ENCODE peak calls at places on chromosomes 2 and 18, in nine cellular contexts. N, V, S, F, P, Q, J, T and X are unnamed samples.

GRCh38 chr2:205188516-205189138 is 493.7 kb upstream of the NRP2 start:
- DNase-seq in S (no peak), N (peak), Q (no peak), P (no peak), F (peak), J (no peak), T (no peak), V (peak), X (no peak)

GRCh38 chr2:7030810-7031209 is 113.6 kb downstream of the RNF144A start:
- DNase-seq in J (no peak), S (no peak), N (no peak), V (no peak), T (no peak), Q (no peak), F (no peak), P (no peak), X (no peak)

GRCh38 chr2:230932556-230933511 is 7.8 kb upstream of the GPR55 start:
- DNase-seq in F (no peak), Q (no peak), V (peak), J (no peak), S (no peak), P (no peak), T (no peak), N (peak), X (no peak)

GRCh38 chr2:174342600-174343342 is 8.0 kb downstream of the SP9 start:
- DNase-seq in S (peak), V (no peak), F (no peak), N (no peak), J (peak), T (no peak), P (no peak), Q (no peak), X (no peak)

GRCh38 chr2:184312970-184313369 is 285.4 kb upstream of the ZNF804A start:
- DNase-seq in S (no peak), F (no peak), P (no peak), V (no peak), N (no peak), T (no peak), J (no peak), Q (no peak), X (no peak)

GRCh38 chr18:32891797-32892196 is 119.0 kb upstream of the KLHL14 start:
- DNase-seq in S (no peak), Q (no peak), V (no peak), P (no peak), J (no peak), F (no peak), N (no peak), T (no peak), X (no peak)

GRCh38 chr2:133862400-133862977 is 294.2 kb upstream of the NCKAP5 start:
- DNase-seq in N (no peak), Q (no peak), S (no peak), T (no peak), P (no peak), V (no peak), F (peak), J (no peak), X (no peak)

GRCh38 chr2:14551069-14551468 is 81.4 kb upstream of the LRATD1 start:
- DNase-seq in F (no peak), S (no peak), V (no peak), P (no peak), N (no peak), T (no peak), Q (no peak), J (no peak), X (no peak)

GRCh38 chr2:120262761-120263428 is 10.2 kb downstream of the RALB start:
- DNase-seq in T (no peak), S (no peak), N (no peak), V (peak), J (no peak), F (no peak), P (no peak), Q (no peak), X (no peak)

GRCh38 chr2:186612555-186613440 is 22.9 kb downstream of the ITGAV start:
- DNase-seq in T (no peak), Q (no peak), P (no peak), V (no peak), J (no peak), S (no peak), F (no peak), N (no peak), X (no peak)

GRCh38 chr2:186308347-186308746 is 177.7 kb upstream of the ZC3H15 start:
- DNase-seq in F (peak), V (no peak), N (no peak), P (no peak), S (no peak), J (no peak), T (no peak), Q (no peak), X (no peak)

GRCh38 chr2:66790651-66791181 is 355.8 kb downstream of the MEIS1 start:
- DNase-seq in Q (no peak), J (no peak), T (no peak), F (no peak), P (no peak), S (no peak), N (peak), V (peak), X (peak)

GRCh38 chr18:23330423-23330822 is 122.7 kb upstream of the RIOK3 start:
- DNase-seq in T (no peak), N (no peak), J (no peak), V (no peak), Q (no peak), S (no peak), P (no peak), F (no peak), X (no peak)

GRCh38 chr2:231764752-231765151 is 16.3 kb downstream of the PDE6D start:
- DNase-seq in S (no peak), V (no peak), Q (no peak), N (no peak), F (no peak), J (no peak), T (peak), P (no peak), X (peak)

GRCh38 chr2:126860395-126860794 is 38.3 kb upstream of the TEX51 start:
- DNase-seq in F (no peak), N (no peak), T (no peak), S (no peak), P (no peak), J (no peak), Q (no peak), V (no peak), X (no peak)

GRCh38 chr2:217054791-217055190 is 194.9 kb upstream of the TNP1 start:
- DNase-seq in V (no peak), J (no peak), Q (no peak), N (no peak), S (no peak), P (no peak), F (peak), T (no peak), X (no peak)

GRCh38 chr2:239830066-239830717 is 194.9 kb downstream of the NDUFA10 start:
- DNase-seq in T (no peak), Q (no peak), S (no peak), N (no peak), V (no peak), P (no peak), J (no peak), F (no peak), X (no peak)

GRCh38 chr2:72149556-72150156 is 2.0 kb upstream of the CYP26B1 start:
- DNase-seq in J (no peak), F (no peak), N (no peak), Q (no peak), P (no peak), V (no peak), S (no peak), T (no peak), X (no peak)

GRCh38 chr18:61957801-61958516 is 65.2 kb upstream of the RNF152 start:
- DNase-seq in F (peak), J (no peak), Q (no peak), P (no peak), T (no peak), V (no peak), S (no peak), N (no peak), X (no peak)

GRCh38 chr2:218323526-218324472 is 31.5 kb upstream of the TMBIM1 start:
- DNase-seq in Q (no peak), S (no peak), V (peak), J (no peak), F (peak), N (peak), T (peak), P (no peak), X (peak)

GRCh38 chr2:234304945-234305344 is 191.9 kb downstream of the ARL4C start:
- DNase-seq in T (peak), V (peak), S (no peak), F (peak), P (no peak), N (no peak), Q (no peak), J (no peak), X (peak)

GRCh38 chr2:173264603-173265366 is 89.9 kb upstream of the CDCA7 start:
- DNase-seq in S (no peak), V (no peak), Q (no peak), F (no peak), T (no peak), J (peak), N (no peak), P (peak), X (no peak)

GRCh38 chr2:95062716-95063400 is 37.4 kb downstream of the MAL start:
- DNase-seq in S (no peak), V (no peak), F (no peak), J (no peak), P (no peak), N (no peak), Q (no peak), T (no peak), X (no peak)

GRCh38 chr2:191152841-191153240 is 2.0 kb upstream of the STAT4 start:
- DNase-seq in S (no peak), T (peak), P (no peak), F (peak), Q (no peak), V (peak), N (no peak), J (no peak), X (no peak)

GRCh38 chr2:98926601-98927000 is 9.4 kb downstream of the CRACDL start:
- DNase-seq in T (no peak), N (no peak), S (no peak), P (no peak), J (no peak), Q (no peak), V (no peak), F (no peak), X (no peak)

GRCh38 chr2:85132834-85133637 is at the start of gene TCF7L1:
- DNase-seq in T (no peak), V (peak), P (peak), N (peak), J (peak), F (peak), Q (no peak), S (peak), X (peak)

GRCh38 chr2:85791704-85792565 is 38.1 kb downstream of the ATOH8 start:
- DNase-seq in N (no peak), F (no peak), S (no peak), T (no peak), P (no peak), Q (no peak), V (no peak), J (no peak), X (no peak)

GRCh38 chr18:77343846-77344527 is 94.3 kb downstream of the GALR1 start:
- DNase-seq in J (no peak), P (no peak), Q (no peak), S (no peak), T (no peak), V (no peak), N (no peak), F (no peak), X (no peak)

GRCh38 chr18:58867281-58867961 is 2.7 kb downstream of the ZNF532 start:
- DNase-seq in F (no peak), N (no peak), T (no peak), J (no peak), Q (no peak), S (no peak), P (no peak), V (peak), X (no peak)

GRCh38 chr2:70767094-70767698 is 804 bp downstream of the ADD2 start:
- DNase-seq in F (peak), P (peak), V (peak), T (no peak), Q (no peak), S (peak), N (no peak), J (peak), X (peak)

GRCh38 chr2:158184001-158184400 is 82.3 kb downstream of the UPP2 start:
- DNase-seq in F (no peak), J (no peak), S (no peak), P (no peak), N (no peak), T (no peak), Q (no peak), V (no peak), X (no peak)

GRCh38 chr2:105747997-105748396 is 3.3 kb downstream of the NCK2 start:
- DNase-seq in Q (no peak), F (no peak), P (no peak), T (peak), S (no peak), V (no peak), J (no peak), N (no peak), X (peak)

GRCh38 chr2:156349161-156349560 is 16.6 kb upstream of the NR4A2 start:
- DNase-seq in J (no peak), V (no peak), S (no peak), F (no peak), T (no peak), P (no peak), N (no peak), Q (no peak), X (no peak)

GRCh38 chr2:118816669-118817068 is 30.8 kb downstream of the EN1 start:
- DNase-seq in N (no peak), J (no peak), T (no peak), F (no peak), Q (no peak), S (no peak), V (no peak), P (no peak), X (no peak)

GRCh38 chr2:65431417-65432226 is 777 bp downstream of the SPRED2 start:
- DNase-seq in Q (no peak), F (peak), P (no peak), V (peak), T (no peak), S (peak), J (peak), N (peak), X (peak)

GRCh38 chr2:10452956-10453885 is 5.1 kb upstream of the ODC1 start:
- DNase-seq in Q (no peak), F (no peak), T (no peak), P (no peak), S (no peak), V (no peak), N (no peak), J (no peak), X (no peak)

GRCh38 chr18:63297678-63298392 is 21.7 kb downstream of the BCL2 start:
- DNase-seq in P (no peak), F (no peak), N (no peak), J (no peak), V (no peak), Q (no peak), S (no peak), T (no peak), X (no peak)